ENCODE peak calls at places on chromosomes 12 and 14, in five cellular contexts. A is psoas muscle, P is tibial artery, J is IMR-90, I is adrenal gland. R is an unnamed sample. For H3K36me3, the result is how much of the 10 kb centered on the place peaks cover.

GRCh38 chr14:100988956-100989355 is 85.4 kb upstream of the RTL1 start:
- DNase-seq in P (no peak), I (no peak), A (no peak), J (no peak), R (no peak)

GRCh38 chr12:96258451-96258933 is 64.3 kb downstream of the ELK3 start:
- DNase-seq in I (peak), P (peak), A (peak), J (peak), R (no peak)

GRCh38 chr14:67883717-67884116 is 64.1 kb downstream of the RAD51B start:
- DNase-seq in J (peak), A (no peak), P (no peak), I (no peak), R (no peak)

GRCh38 chr14:70096866-70097265 is 91.9 kb downstream of the SLC8A3 start:
- DNase-seq in A (no peak), P (no peak), I (no peak), J (peak), R (no peak)

GRCh38 chr12:113120670-113121370 is 14.7 kb downstream of the RASAL1 start:
- DNase-seq in A (no peak), J (no peak), I (no peak), P (no peak), R (no peak)

GRCh38 chr12:5480953-5481300 is 49.0 kb downstream of the NTF3 start:
- DNase-seq in J (no peak), P (no peak), I (no peak), A (no peak), R (no peak)

GRCh38 chr12:87439990-87440827 is 589.0 kb downstream of the C12orf50 start:
- DNase-seq in A (no peak), I (peak), P (peak), J (peak), R (no peak)

GRCh38 chr12:14961466-14962155 is at the start of gene ARHGDIB:
- DNase-seq in J (no peak), I (peak), P (peak), A (peak), R (peak)

GRCh38 chr14:38404616-38405015 is 148.7 kb upstream of the CLEC14A start:
- DNase-seq in J (peak), I (no peak), A (no peak), P (no peak), R (no peak)

GRCh38 chr12:179131-179884 is 34.6 kb downstream of the SLC6A12 start:
- DNase-seq in A (no peak), P (no peak), J (no peak), I (no peak), R (no peak)

GRCh38 chr12:95100264-95101190 is 27.1 kb upstream of the NR2C1 start:
- DNase-seq in P (no peak), I (no peak), J (no peak), A (no peak), R (no peak)

GRCh38 chr14:91119556-91120311 is 5.9 kb downstream of the DGLUCY start:
- DNase-seq in J (peak), I (peak), A (peak), P (peak), R (no peak)

GRCh38 chr12:110741371-110741770 is 1.3 kb downstream of the PPP1CC start:
- DNase-seq in J (no peak), A (no peak), P (no peak), I (no peak), R (no peak)

GRCh38 chr12:1356285-1356684 is 238.1 kb downstream of the FBXL14 start:
- DNase-seq in J (peak), P (no peak), I (no peak), A (no peak), R (no peak)

GRCh38 chr12:106586803-106587684 is 4.2 kb downstream of the RFX4 start:
- DNase-seq in P (no peak), I (no peak), A (no peak), J (no peak), R (no peak)

GRCh38 chr14:99730876-99731351 is 46.8 kb downstream of the CYP46A1 start:
- DNase-seq in J (no peak), P (peak), A (peak), I (no peak), R (no peak)

GRCh38 chr14:21536395-21537087 is 10.4 kb upstream of the SALL2 start:
- DNase-seq in P (no peak), J (no peak), A (no peak), I (no peak), R (no peak)

GRCh38 chr14:61569783-61570182 is 125.5 kb upstream of the HIF1A start:
- DNase-seq in P (peak), J (peak), I (peak), A (peak), R (no peak)

GRCh38 chr14:100715803-100716202 is 10.9 kb upstream of the DLK1 start:
- DNase-seq in A (no peak), I (no peak), P (no peak), J (no peak), R (no peak)

GRCh38 chr12:53287741-53288216 is 7.6 kb upstream of the PFDN5 start:
- DNase-seq in P (peak), J (peak), A (peak), I (peak), R (peak)

GRCh38 chr14:73696466-73697390 is 17.5 kb downstream of the PNMA1 start:
- DNase-seq in P (no peak), I (no peak), A (no peak), J (peak), R (peak)

GRCh38 chr14:58362798-58363412 is 32.8 kb upstream of the TOMM20L start:
- DNase-seq in I (no peak), P (no peak), J (peak), A (no peak), R (no peak)

GRCh38 chr14:21498540-21499526 is 12.3 kb downstream of the METTL3 start:
- DNase-seq in J (peak), I (no peak), P (no peak), A (no peak), R (no peak)

GRCh38 chr12:69570545-69571399 is 14.5 kb upstream of the CCT2 start:
- DNase-seq in J (peak), P (peak), I (peak), A (no peak), R (no peak)

GRCh38 chr12:31257784-31258183 is 68.2 kb downstream of the SINHCAF start:
- DNase-seq in J (no peak), P (no peak), A (no peak), I (no peak), R (no peak)

GRCh38 chr12:48414046-48414445 is 58.3 kb upstream of the ANP32D start:
- DNase-seq in P (peak), I (peak), J (no peak), A (no peak), R (no peak)

GRCh38 chr12:130704606-130705005 is 11.5 kb downstream of the RIMBP2 start:
- DNase-seq in P (peak), A (no peak), I (no peak), J (no peak), R (no peak)

GRCh38 chr14:85528080-85528881 is 1.7 kb upstream of the FLRT2 start:
- DNase-seq in J (peak), A (peak), I (peak), P (peak), R (no peak)

GRCh38 chr12:71107976-71108749 is 49.6 kb downstream of the TSPAN8 start:
- DNase-seq in J (no peak), I (no peak), A (peak), P (peak), R (no peak)

GRCh38 chr12:68434391-68435007 is 102.3 kb upstream of the MDM1 start:
- DNase-seq in J (no peak), A (no peak), I (no peak), P (no peak), R (no peak)

GRCh38 chr12:89087149-89087834 is 265.0 kb downstream of the DUSP6 start:
- DNase-seq in I (no peak), P (no peak), A (no peak), J (no peak), R (no peak)

GRCh38 chr12:111108726-111109125 is 188.3 kb upstream of the MYL2 start:
- DNase-seq in A (no peak), J (no peak), P (no peak), I (no peak), R (no peak)

GRCh38 chr12:96985515-96986362 is 78.7 kb downstream of the NEDD1 start:
- DNase-seq in A (peak), J (no peak), I (no peak), P (no peak), R (peak)

GRCh38 chr12:34398366-34398705 is 376.0 kb downstream of the ALG10 start:
- DNase-seq in J (no peak), P (peak), A (peak), I (no peak), R (no peak)

GRCh38 chr14:90061849-90062794 is at the start of gene KCNK13:
- DNase-seq in P (no peak), I (no peak), A (no peak), J (no peak), R (peak)

GRCh38 chr14:90060312-90060964 is 1.4 kb upstream of the KCNK13 start:
- DNase-seq in J (peak), A (no peak), I (no peak), P (no peak), R (peak)

GRCh38 chr14:90058876-90059458 is 2.8 kb upstream of the KCNK13 start:
- DNase-seq in J (peak), P (no peak), A (no peak), I (no peak), R (no peak)

GRCh38 chr14:90060965-90061848 is 587 bp upstream of the KCNK13 start:
- DNase-seq in A (no peak), I (no peak), P (no peak), J (no peak), R (peak)

GRCh38 chr14:90062852-90063539 is 1.2 kb downstream of the KCNK13 start:
- DNase-seq in A (no peak), P (no peak), J (no peak), I (no peak), R (no peak)
- H3K4me3 ChIP-seq in A (peak), P (no peak), J (no peak), I (no peak), R (no peak)

DNA sequence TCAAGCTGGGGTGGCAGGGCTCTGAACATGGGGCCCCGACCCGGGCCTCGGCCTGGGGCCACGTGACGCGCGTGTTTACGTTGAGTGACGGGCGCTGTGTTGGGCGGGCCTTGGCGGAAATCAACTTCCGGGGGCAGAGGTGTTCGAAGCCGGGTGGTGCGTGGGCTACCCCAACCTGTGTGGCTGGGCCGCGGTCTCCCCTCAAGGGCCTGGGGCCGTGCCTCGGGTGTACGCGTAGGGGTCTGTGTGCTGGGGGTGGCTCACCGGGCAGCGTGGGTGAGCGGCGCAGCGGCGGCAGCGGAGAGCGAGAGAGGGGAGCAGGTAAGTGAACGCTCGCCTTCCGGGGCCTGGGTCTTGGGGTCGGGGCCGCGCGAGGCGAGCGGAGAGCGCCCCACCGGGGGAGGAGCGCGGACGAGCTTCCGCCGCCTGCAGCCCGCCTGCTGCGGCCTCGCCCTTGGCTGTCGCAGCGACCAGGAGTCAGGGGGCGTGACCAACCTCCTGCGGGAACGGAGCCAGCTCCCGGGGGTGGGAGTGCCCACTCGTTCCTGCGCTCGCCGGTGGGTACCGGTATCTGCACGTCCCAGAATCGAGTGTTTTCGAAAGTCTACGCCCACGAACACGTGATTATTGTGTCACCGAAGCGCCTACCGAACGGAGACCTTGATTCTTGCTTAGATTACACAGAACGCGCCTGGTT is at the start of gene CCDC91:
- DNase-seq in A (peak), J (peak), I (peak), P (peak), R (peak)
- TF ChIP-seq CTCF in A (peak), J (no peak), I (peak), P (peak), R (peak)

GRCh38 chr12:102114212-102114611 is 5.7 kb downstream of the NUP37 start:
- DNase-seq in I (no peak), A (no peak), P (no peak), J (no peak), R (no peak)

GRCh38 chr12:102107970-102108369 is 11.9 kb downstream of the NUP37 start:
- DNase-seq in P (no peak), I (no peak), J (no peak), A (no peak), R (no peak)

GRCh38 chr12:102116392-102116791 is 3.5 kb downstream of the NUP37 start:
- DNase-seq in J (no peak), I (no peak), P (no peak), A (no peak), R (no peak)

GRCh38 chr12:102106905-102107304 is 13.0 kb downstream of the NUP37 start:
- DNase-seq in A (no peak), J (no peak), P (no peak), I (no peak), R (no peak)

DNA sequence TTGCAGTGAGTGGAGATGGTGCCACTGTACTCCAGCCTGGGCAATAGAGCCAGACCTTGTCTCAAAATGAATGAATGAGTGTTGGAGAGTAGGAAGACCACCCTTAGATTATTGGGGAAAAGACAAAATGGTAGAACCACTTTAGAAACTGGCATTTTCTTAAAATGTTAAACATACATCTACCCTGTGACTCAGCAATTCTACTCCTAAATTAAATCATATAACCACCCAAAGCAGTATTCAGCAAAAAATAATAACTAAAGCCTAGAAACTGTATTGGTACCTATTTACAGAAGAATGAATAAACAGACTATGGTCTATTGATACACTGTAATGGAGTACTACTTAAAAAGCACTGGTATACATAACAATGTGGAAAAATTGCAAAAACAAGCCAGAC is 9.1 kb downstream of the NUP37 start:
- DNase-seq in J (no peak), P (no peak), I (no peak), A (no peak), R (no peak)
- H3K36me3 ChIP-seq in J (under half), P (under half), I (under half), A (half or more), R (under half)

GRCh38 chr14:35809597-35809996 is 502 bp upstream of the RALGAPA1 start:
- DNase-seq in I (no peak), A (no peak), J (no peak), P (no peak), R (no peak)
- H3K4me3 ChIP-seq in I (no peak), A (peak), J (no peak), P (peak), R (no peak)

DNA sequence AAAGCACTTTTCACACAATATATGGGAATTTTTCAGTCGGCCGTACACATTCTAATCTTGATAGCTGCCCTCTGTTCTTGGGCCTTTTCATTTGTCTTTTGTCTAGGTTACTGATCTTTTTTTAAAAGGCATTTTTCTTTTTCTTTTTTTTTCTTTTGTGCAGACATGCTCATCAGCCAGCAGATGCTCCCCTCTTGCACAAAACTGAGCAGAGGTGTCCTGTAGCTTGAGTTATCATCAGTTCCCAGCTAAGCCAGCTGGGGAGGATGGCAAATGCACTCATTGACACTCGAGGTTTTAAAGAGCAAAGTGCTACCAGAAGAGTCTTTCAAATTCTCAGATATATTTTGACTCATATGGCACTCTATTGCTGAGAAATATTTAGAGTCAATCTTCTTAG is 913.9 kb upstream of the SEL1L start:
- DNase-seq in J (no peak), I (no peak), P (no peak), A (no peak), R (no peak)
- TF ChIP-seq CTCF in J (no peak), I (no peak), P (no peak), A (no peak), R (no peak)

GRCh38 chr12:120719072-120719471 is 6.6 kb upstream of the ACADS start:
- DNase-seq in P (no peak), J (no peak), I (no peak), A (no peak), R (no peak)
- H3K36me3 ChIP-seq in P (half or more), J (under half), I (under half), A (half or more), R (under half)

DNA sequence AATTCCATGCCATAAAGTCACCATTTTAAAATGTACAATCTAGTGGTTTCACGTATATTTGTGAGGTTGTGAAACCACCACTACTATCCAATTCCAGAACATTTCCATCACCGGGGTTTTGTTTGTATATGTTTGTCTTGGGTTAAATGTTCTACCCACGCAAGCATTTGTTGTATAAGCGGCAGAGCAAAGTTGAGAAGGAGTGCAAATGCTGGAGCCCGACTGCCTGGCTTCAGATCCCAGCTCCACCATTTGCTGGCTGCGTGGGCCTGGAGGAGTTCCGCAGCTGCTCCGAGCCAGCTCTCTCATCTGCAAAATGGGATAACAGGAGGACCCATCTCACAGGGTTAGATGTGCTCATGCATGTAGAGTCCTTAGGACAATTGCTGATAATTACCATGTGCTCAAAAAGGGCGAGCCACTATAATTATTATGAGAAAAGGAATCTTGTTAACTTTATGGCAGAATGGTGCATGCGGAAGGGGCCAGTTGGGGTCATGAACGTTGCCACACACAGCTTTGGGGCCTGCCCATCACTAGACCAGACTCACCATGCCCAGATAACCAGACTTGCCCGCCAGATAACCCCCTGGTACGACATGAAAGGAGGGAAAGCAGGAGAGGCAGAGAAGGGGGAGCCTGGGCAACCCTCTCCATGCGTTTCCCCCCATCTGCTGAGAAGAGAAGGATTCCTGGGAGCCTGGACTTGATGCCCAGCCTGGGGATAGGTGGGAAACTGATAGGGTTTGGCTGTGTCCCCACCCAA is 6.4 kb downstream of the ACTN1 start:
- DNase-seq in A (no peak), P (no peak), I (no peak), J (peak), R (no peak)
- H3K4me3 ChIP-seq in A (no peak), P (no peak), I (no peak), J (no peak), R (no peak)

R was measured in GM06990.